ENCODE peak calls at places on chromosomes 3 and 15, in seven cellular contexts. Z, F, V, G, S, C and Q are unnamed samples.
A peak's percentile ranks its signal among the peaks of the same experiment; 100 is the strongest.

GRCh38 chr3:73407572-73407971 is 217.2 kb downstream of the PDZRN3 start:
- DNase-seq in Z (no peak), F (no peak), V (no peak), G (no peak), S (no peak), C (no peak), Q (no peak)

GRCh38 chr3:19885468-19885867 is 48.5 kb downstream of the EFHB start:
- DNase-seq in Z (no peak), F (no peak), V (peak; percentile 72), G (no peak), S (no peak), C (no peak), Q (peak; percentile 32)

GRCh38 chr15:91342091-91342490 is 242.0 kb downstream of the SV2B start:
- DNase-seq in Z (no peak), F (no peak), V (no peak), G (no peak), S (no peak), C (no peak), Q (no peak)

GRCh38 chr15:29533667-29534066 is 264.0 kb upstream of the NSMCE3 start:
- DNase-seq in Z (no peak), F (no peak), V (no peak), G (no peak), S (no peak), C (no peak), Q (no peak)

GRCh38 chr3:107124885-107125284 is 252.4 kb upstream of the CCDC54 start:
- DNase-seq in Z (no peak), F (no peak), V (no peak), G (no peak), S (no peak), C (no peak), Q (no peak)

GRCh38 chr3:123880998-123881561 is 3.1 kb downstream of the MYLK start:
- DNase-seq in Z (no peak), F (no peak), V (peak; percentile 14), G (peak; percentile 15), S (peak; percentile 87), C (no peak), Q (peak; percentile 25)

GRCh38 chr3:44954289-44954688 is 21.7 kb downstream of the ZDHHC3 start:
- DNase-seq in Z (no peak), F (no peak), V (no peak), G (no peak), S (no peak), C (no peak), Q (no peak)

GRCh38 chr15:47844437-47844836 is 127.1 kb downstream of the SEMA6D start:
- DNase-seq in Z (no peak), F (no peak), V (no peak), G (no peak), S (no peak), C (no peak), Q (no peak)

GRCh38 chr3:119653871-119654270 is 6.5 kb downstream of the POPDC2 start:
- DNase-seq in Z (no peak), F (no peak), V (no peak), G (no peak), S (no peak), C (no peak), Q (no peak)

GRCh38 chr3:178384302-178384939 is 151.8 kb upstream of the KCNMB2 start:
- DNase-seq in Z (no peak), F (no peak), V (peak; percentile 4), G (no peak), S (no peak), C (no peak), Q (no peak)

GRCh38 chr3:193704431-193704830 is 111.4 kb downstream of the OPA1 start:
- DNase-seq in Z (no peak), F (no peak), V (peak; percentile 27), G (no peak), S (no peak), C (no peak), Q (no peak)

GRCh38 chr15:84588053-84588874 is 12.5 kb upstream of the ZSCAN2 start:
- DNase-seq in Z (peak; percentile 55), F (peak; percentile 88), V (peak; percentile 93), G (peak; percentile 85), S (peak; percentile 94), C (peak; percentile 84), Q (peak; percentile 97)

GRCh38 chr3:158086776-158087175 is 19.4 kb downstream of the SHOX2 start:
- DNase-seq in Z (no peak), F (no peak), V (no peak), G (no peak), S (no peak), C (no peak), Q (no peak)

GRCh38 chr3:186700267-186700666 is 16.9 kb upstream of the KNG1 start:
- DNase-seq in Z (no peak), F (no peak), V (no peak), G (no peak), S (no peak), C (no peak), Q (no peak)

GRCh38 chr3:48674505-48674904 is 11.2 kb downstream of the NCKIPSD start:
- DNase-seq in Z (no peak), F (no peak), V (no peak), G (no peak), S (no peak), C (no peak), Q (no peak)

GRCh38 chr3:48678056-48678455 is 7.7 kb downstream of the NCKIPSD start:
- DNase-seq in Z (no peak), F (no peak), V (no peak), G (no peak), S (no peak), C (no peak), Q (no peak)

DNA sequence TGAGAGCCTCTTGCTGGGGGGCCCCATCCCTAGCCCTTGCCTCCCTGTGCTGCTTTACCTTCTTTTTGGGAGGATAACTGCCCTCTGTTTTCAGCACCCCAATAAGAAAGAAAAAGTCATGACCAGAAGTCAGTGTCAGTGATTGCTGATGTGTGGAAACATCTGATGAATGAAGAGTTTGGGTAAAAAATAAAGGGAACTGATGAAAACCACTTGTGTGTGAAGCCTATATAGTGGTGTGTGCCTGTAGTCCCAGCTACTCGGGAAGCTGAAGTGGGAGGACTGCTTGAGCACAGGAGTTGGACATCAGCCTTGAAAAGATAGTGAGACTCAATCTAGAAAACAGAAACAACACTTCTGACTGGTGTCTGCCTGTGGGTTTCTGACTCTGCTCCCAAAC is 9.8 kb upstream of the CELSR3 start:
- DNase-seq in Z (no peak), F (no peak), V (no peak), G (no peak), S (no peak), C (no peak), Q (no peak)
- H3K4me1 ChIP-seq in Z (no peaks in the 10 kb centered on the region), F (no peaks in the 10 kb centered on the region), V (no peaks in the 10 kb centered on the region), G (no peaks in the 10 kb centered on the region), S (no peaks in the 10 kb centered on the region), C (no peaks in the 10 kb centered on the region), Q (no peaks in the 10 kb centered on the region)

GRCh38 chr3:81742581-81742980 is 18.9 kb downstream of the GBE1 start:
- DNase-seq in Z (no peak), F (no peak), V (no peak), G (no peak), S (no peak), C (no peak), Q (no peak)
- H3K4me1 ChIP-seq in Z (peaks cover 60% of the 10 kb centered on the region), F (no peaks in the 10 kb centered on the region), V (peaks cover 18% of the 10 kb centered on the region), G (peaks cover 43% of the 10 kb centered on the region), S (peaks cover 36% of the 10 kb centered on the region), C (no peaks in the 10 kb centered on the region), Q (no peaks in the 10 kb centered on the region)

GRCh38 chr15:63487076-63487757 is 17.2 kb upstream of the USP3 start:
- DNase-seq in Z (no peak), F (peak; percentile 95), V (peak; percentile 78), G (peak; percentile 67), S (peak; percentile 97), C (peak; percentile 92), Q (peak; percentile 90)
- H3K4me1 ChIP-seq in Z (no peaks in the 10 kb centered on the region), F (no peaks in the 10 kb centered on the region), V (no peaks in the 10 kb centered on the region), G (peaks cover 7% of the 10 kb centered on the region), S (peaks cover 16% of the 10 kb centered on the region), C (peaks cover 48% of the 10 kb centered on the region), Q (peaks cover 20% of the 10 kb centered on the region)

GRCh38 chr3:170494766-170495165 is 76.1 kb downstream of the CLDN11 start:
- DNase-seq in Z (no peak), F (no peak), V (no peak), G (no peak), S (no peak), C (no peak), Q (no peak)
- H3K4me1 ChIP-seq in Z (no peaks in the 10 kb centered on the region), F (no peaks in the 10 kb centered on the region), V (no peaks in the 10 kb centered on the region), G (no peaks in the 10 kb centered on the region), S (no peaks in the 10 kb centered on the region), C (no peaks in the 10 kb centered on the region), Q (peaks cover 10% of the 10 kb centered on the region)

DNA sequence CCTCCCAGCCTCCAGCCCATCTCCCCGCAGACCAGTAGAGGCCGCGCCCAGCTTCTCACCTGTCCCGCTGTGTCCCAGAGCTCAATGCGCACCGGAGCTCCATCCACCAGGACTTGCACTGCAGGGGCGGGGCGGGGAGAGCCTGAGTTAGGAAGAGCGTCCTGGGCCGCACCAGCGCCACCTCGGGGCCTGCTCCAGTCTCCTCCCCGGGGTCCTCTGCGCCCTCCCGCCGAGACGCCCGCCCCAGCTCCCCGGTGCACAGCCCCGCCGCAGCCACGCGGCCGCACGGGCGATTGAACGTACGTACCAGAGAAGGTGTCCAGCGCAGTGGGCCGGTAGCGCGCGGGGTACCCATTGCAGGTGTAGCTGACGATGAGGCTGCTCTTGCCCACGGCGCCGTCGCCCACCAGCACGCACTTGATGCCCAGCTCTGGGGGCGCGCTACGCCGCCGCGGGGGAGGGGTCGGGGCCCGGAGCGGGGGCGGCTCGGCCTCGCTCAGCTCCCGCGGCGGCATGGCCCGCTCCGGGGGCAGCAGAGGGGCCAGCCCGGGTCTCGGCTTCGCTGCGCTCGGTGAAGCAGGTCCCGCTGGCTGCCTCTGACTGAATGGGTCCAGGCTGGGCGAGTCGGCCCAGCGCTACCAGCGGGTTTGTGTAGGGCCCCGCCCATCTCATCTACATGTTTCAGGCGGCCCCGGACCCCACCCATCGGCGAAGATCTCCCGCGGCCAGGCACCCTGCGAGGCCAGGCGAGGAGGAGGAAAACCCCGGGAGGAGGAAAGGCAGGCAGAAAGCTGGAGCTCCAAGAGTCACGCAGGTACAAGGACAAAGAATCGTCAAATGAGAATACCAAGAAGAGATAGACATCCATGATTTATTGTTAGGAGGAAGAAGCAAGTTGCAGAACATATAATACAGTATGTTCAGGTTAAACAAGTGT is at the start of gene RHOV:
- DNase-seq in Z (no peak), F (peak; percentile 81), V (peak; percentile 85), G (peak; percentile 67), S (no peak), C (peak; percentile 57), Q (peak; percentile 86)
- H3K4me1 ChIP-seq in Z (peaks cover 11% of the 10 kb centered on the region), F (no peaks in the 10 kb centered on the region), V (no peaks in the 10 kb centered on the region), G (peaks cover 48% of the 10 kb centered on the region), S (peaks cover 14% of the 10 kb centered on the region), C (peaks cover 7% of the 10 kb centered on the region), Q (no peaks in the 10 kb centered on the region)

GRCh38 chr3:177174607-177175006 is 22.7 kb downstream of the TBL1XR1 start:
- DNase-seq in Z (no peak), F (no peak), V (no peak), G (no peak), S (no peak), C (no peak), Q (no peak)

GRCh38 chr3:177180506-177180905 is 16.8 kb downstream of the TBL1XR1 start:
- DNase-seq in Z (no peak), F (no peak), V (no peak), G (no peak), S (no peak), C (no peak), Q (no peak)

GRCh38 chr3:177181418-177181817 is 15.9 kb downstream of the TBL1XR1 start:
- DNase-seq in Z (no peak), F (no peak), V (no peak), G (no peak), S (peak; percentile 21), C (no peak), Q (no peak)

GRCh38 chr3:177179281-177180067 is 17.8 kb downstream of the TBL1XR1 start:
- DNase-seq in Z (no peak), F (no peak), V (no peak), G (no peak), S (peak; percentile 8), C (no peak), Q (no peak)

GRCh38 chr3:177177670-177178295 is 19.5 kb downstream of the TBL1XR1 start:
- DNase-seq in Z (no peak), F (peak; percentile 69), V (no peak), G (no peak), S (no peak), C (no peak), Q (no peak)
- H3K4me1 ChIP-seq in Z (peaks cover 53% of the 10 kb centered on the region), F (no peaks in the 10 kb centered on the region), V (peaks cover 11% of the 10 kb centered on the region), G (peaks cover 28% of the 10 kb centered on the region), S (peaks cover 79% of the 10 kb centered on the region), C (peaks cover 29% of the 10 kb centered on the region), Q (peaks cover 19% of the 10 kb centered on the region)